ENCODE peak calls at places on chromosomes 13 and 19, in six cellular contexts. G is progenitor cell of endocrine pancreas; R is GM06990; Z is hepatic stellate cell; X is naive thymus-derived CD8-positive, alpha-beta T cell; L is neural progenitor cell. D is an unnamed sample.

GRCh38 chr13:42478531-42479156 is 95.3 kb upstream of the TNFSF11 start:
- DNase-seq in G (no peak), R (no peak), Z (peak), X (no peak), L (peak), D (no peak)

GRCh38 chr13:51002736-51003135 is 93.1 kb downstream of the RNASEH2B start:
- DNase-seq in G (no peak), R (no peak), Z (no peak), X (no peak), L (no peak), D (no peak)

GRCh38 chr13:109521719-109522118 is 264.7 kb downstream of the IRS2 start:
- DNase-seq in G (no peak), R (no peak), Z (no peak), X (no peak), L (no peak), D (no peak)

GRCh38 chr13:80072231-80072630 is 268.7 kb downstream of the SPRY2 start:
- DNase-seq in G (no peak), R (no peak), Z (no peak), X (no peak), L (no peak), D (no peak)

GRCh38 chr19:39342647-39343305 is 555 bp downstream of the SAMD4B start:
- DNase-seq in G (peak), R (no peak), Z (peak), X (no peak), L (peak), D (peak)

GRCh38 chr19:47813304-47813994 is 8.3 kb upstream of the CRX start:
- DNase-seq in G (peak), R (peak), Z (peak), X (peak), L (peak), D (peak)

GRCh38 chr13:110265682-110266430 is 41.1 kb downstream of the COL4A1 start:
- DNase-seq in G (no peak), R (no peak), Z (no peak), X (no peak), L (peak), D (no peak)

GRCh38 chr13:112069063-112069726 is 2.2 kb downstream of the SOX1 start:
- DNase-seq in G (no peak), R (no peak), Z (no peak), X (no peak), L (peak), D (no peak)

GRCh38 chr19:43429395-43429794 is 14.7 kb downstream of the TEX101 start:
- DNase-seq in G (no peak), R (no peak), Z (no peak), X (no peak), L (no peak), D (no peak)

GRCh38 chr13:113095146-113096051 is 10.2 kb upstream of the F7 start:
- DNase-seq in G (no peak), R (no peak), Z (no peak), X (no peak), L (no peak), D (no peak)

D was measured in mesothelial cell of epicardium.